ENCODE peak calls at places on chromosome X, in five cellular contexts. U is pancreas, J is mammary epithelial cell, Y is uterus, Q is fibroblast of lung. G is an unnamed sample.

GRCh38 chrX:116490091-116490490 is 27.3 kb upstream of the CT83 start:
- DNase-seq in U (no peak), J (no peak), Y (no peak), Q (peak; percentile 2), G (no peak)

GRCh38 chrX:318068-318738 is 393 bp downstream of the GTPBP6 start:
- DNase-seq in U (peak; percentile 99), J (peak; percentile 98), Y (peak; percentile 99), Q (peak; percentile 98), G (peak; percentile 98)

GRCh38 chrX:141662781-141663180 is 35.8 kb downstream of the SPANXD start:
- DNase-seq in U (no peak), J (no peak), Y (no peak), Q (peak; percentile 25), G (no peak)

GRCh38 chrX:53234484-53234883 is 9.5 kb upstream of the KDM5C start:
- DNase-seq in U (no peak), J (no peak), Y (no peak), Q (no peak), G (no peak)

GRCh38 chrX:47145408-47146120 is 543 bp downstream of the RBM10 start:
- DNase-seq in U (no peak), J (no peak), Y (peak; percentile 27), Q (peak; percentile 14), G (no peak)

GRCh38 chrX:47208108-47208507 is 10.4 kb upstream of the CDK16 start:
- DNase-seq in U (no peak), J (no peak), Y (no peak), Q (no peak), G (no peak)

GRCh38 chrX:41912922-41913321 is 10.4 kb downstream of the CASK start:
- DNase-seq in U (no peak), J (peak; percentile 25), Y (no peak), Q (no peak), G (no peak)

GRCh38 chrX:110806145-110806544 is 10.5 kb upstream of the CHRDL1 start:
- DNase-seq in U (no peak), J (peak; percentile 28), Y (no peak), Q (peak; percentile 0), G (no peak)

GRCh38 chrX:1464282-1465131 is 11.8 kb upstream of the ASMTL start:
- DNase-seq in U (no peak), J (no peak), Y (no peak), Q (no peak), G (peak; percentile 65)

GRCh38 chrX:108268434-108269080 is 169.7 kb downstream of the COL4A6 start:
- DNase-seq in U (no peak), J (peak; percentile 54), Y (no peak), Q (peak; percentile 12), G (no peak)

GRCh38 chrX:100447563-100448397 is 37.7 kb upstream of the PCDH19 start:
- DNase-seq in U (peak; percentile 3), J (peak; percentile 2), Y (peak; percentile 17), Q (peak; percentile 11), G (no peak)

GRCh38 chrX:74242050-74242449 is 61.9 kb upstream of the ZCCHC13 start:
- DNase-seq in U (no peak), J (peak; percentile 45), Y (no peak), Q (peak; percentile 39), G (no peak)

GRCh38 chrX:11351375-11352295 is 58.4 kb downstream of the AMELX start:
- DNase-seq in U (no peak), J (peak; percentile 9), Y (peak; percentile 61), Q (peak; percentile 91), G (peak; percentile 76)

GRCh38 chrX:31551913-31552312 is 480.1 kb upstream of the FTHL17 start:
- DNase-seq in U (no peak), J (no peak), Y (no peak), Q (peak; percentile 42), G (no peak)

GRCh38 chrX:83319023-83319422 is 189.1 kb upstream of the POU3F4 start:
- DNase-seq in U (no peak), J (no peak), Y (no peak), Q (no peak), G (no peak)

GRCh38 chrX:140756948-140757347 is 47.4 kb downstream of the LINC00632 start:
- DNase-seq in U (peak; percentile 7), J (no peak), Y (no peak), Q (no peak), G (no peak)

GRCh38 chrX:4320436-4320947 is 607.0 kb upstream of the PRKX start:
- DNase-seq in U (no peak), J (no peak), Y (no peak), Q (no peak), G (no peak)

GRCh38 chrX:63561425-63561824 is 210.3 kb upstream of the SPIN4 start:
- DNase-seq in U (no peak), J (no peak), Y (no peak), Q (no peak), G (no peak)

GRCh38 chrX:15525664-15526416 is 25.2 kb downstream of the BMX start:
- DNase-seq in U (no peak), J (peak; percentile 39), Y (no peak), Q (no peak), G (no peak)

GRCh38 chrX:21838937-21839333 is 482 bp upstream of the MBTPS2 start:
- DNase-seq in U (no peak), J (no peak), Y (no peak), Q (peak; percentile 68), G (no peak)

GRCh38 chrX:41275661-41276609 is 58.0 kb upstream of the DDX3X start:
- DNase-seq in U (peak; percentile 51), J (peak; percentile 17), Y (peak; percentile 61), Q (peak; percentile 73), G (no peak)

GRCh38 chrX:140701480-140701879 is 8.1 kb upstream of the LINC00632 start:
- DNase-seq in U (no peak), J (no peak), Y (no peak), Q (peak; percentile 64), G (no peak)

GRCh38 chrX:46687619-46688018 is 71.3 kb downstream of the SLC9A7 start:
- DNase-seq in U (no peak), J (peak; percentile 27), Y (no peak), Q (peak; percentile 37), G (no peak)

DNA sequence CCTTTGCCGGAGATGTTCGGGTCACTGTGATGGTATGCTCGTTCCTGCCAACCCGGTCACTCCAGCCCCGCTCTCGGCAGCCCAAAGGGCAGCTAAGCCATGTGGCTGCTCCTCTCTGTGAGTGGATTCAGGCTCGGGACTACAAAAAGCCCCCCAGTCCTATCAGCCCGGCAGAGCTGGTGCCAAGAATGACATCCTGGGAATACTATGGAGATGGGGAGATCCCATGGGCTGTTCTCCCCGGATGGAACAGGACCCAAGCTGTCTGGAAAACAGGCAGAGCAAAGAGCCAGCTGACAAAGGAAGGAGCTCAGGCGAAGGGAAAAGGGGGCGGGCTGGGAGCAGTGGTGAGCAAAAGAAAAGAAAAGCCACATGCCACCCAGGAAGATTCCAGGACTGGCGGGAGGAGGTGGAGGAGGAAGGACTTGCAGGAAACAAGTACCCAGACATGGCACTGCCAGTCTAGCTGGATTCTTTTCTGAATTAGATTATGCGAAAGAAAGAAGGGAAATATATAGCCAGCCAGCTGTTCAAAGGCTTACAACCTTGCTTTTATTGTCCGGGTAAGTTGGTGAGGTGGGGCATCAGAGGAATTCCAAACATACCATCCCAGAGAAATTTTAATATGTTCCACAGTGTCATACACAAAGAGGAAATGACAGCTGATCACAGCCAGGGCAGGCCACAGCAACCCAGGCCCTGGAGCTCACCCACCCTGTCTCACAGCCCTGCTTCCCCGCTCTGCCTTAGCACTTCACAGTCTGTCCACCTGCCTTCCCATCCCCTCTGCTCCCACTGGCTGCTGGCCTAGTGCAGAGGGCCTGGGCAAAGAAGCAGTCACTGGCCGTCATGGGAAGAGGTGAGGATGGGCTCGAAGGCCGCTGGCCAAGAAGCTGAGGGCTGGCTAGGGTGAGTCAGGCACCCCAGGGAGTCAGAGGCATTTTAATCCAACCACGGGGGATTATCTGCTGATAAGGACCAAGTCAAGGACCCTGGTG is 3.4 kb downstream of the NDP start:
- DNase-seq in U (no peak), J (no peak), Y (peak; percentile 39), Q (no peak), G (no peak)
- TF ChIP-seq CTCF in U (no peak), J (no peak), Y (no peak), Q (no peak), G (no peak)

DNA sequence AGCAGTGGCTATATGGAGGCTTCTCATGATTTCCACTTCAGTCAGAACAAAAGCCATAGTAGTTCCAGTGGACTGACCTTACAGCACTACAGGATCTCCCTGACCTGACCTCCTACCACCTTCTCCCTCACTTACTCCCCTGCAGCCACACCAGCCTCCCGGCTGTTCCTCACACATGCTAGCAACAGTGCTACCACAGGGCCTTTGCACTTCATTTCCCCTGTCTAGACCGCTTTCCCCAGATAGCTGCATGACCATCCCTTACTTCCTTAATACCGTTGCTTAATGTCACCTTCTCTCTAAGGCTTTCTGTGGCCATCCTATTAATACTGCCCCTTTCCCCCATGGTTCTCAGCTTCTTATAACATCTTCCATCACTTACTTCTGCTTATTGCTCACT is 13.1 kb downstream of the GPKOW start:
- DNase-seq in U (no peak), J (no peak), Y (no peak), Q (no peak), G (no peak)
- H3K27ac ChIP-seq in U (no peak overlapping the region), J (no peak overlapping the region), Y (no peak overlapping the region), Q (no peak overlapping the region), G (no peak overlapping the region)

DNA sequence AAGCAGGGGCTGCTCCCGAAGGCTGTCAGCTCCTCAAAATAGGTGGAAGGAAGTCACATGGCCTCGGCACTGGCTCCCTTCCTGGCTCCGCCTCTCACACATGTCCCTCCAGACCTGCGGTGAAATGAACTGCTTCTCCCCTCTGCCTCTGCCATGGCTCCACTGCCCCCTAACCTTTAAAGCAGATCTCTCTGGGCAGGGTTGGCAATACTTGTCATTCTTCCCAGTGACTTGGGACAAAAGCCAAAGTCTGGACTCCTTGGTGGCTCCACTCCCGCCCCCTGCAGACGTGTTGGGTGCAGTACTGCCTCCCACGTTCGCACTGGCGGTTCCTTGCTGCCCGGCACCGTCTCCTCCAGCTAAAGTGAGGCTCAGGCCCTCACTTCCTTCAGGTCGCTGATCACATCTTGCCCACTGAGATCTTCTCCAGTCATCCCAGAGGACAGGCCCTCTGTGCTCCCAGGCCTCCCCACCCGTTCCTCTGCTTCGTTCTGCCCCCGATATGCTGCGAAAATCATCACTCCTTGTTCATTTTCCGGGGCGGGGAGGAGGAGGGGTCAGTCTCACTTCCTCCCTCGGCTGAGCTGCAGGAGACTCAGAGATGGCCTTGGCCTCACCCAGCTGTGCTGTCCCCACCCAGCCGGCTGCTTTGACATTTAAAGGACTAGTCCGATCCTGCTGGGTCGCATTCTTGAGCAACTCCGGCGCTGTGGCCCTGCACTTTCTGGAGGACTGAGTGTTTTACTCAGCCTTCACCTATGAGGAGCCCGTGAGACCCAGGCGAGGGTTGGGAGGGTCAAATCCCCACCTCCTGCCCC is 97.4 kb downstream of the PHKA2 start:
- DNase-seq in U (peak; percentile 53), J (peak; percentile 45), Y (peak; percentile 76), Q (peak; percentile 72), G (peak; percentile 89)
- H3K4me3 ChIP-seq in U (peak overlapping the region; percentile 31), J (peak overlapping the region; percentile 45), Y (peak overlapping the region; percentile 19), Q (peak overlapping the region; percentile 33), G (peak overlapping the region; percentile 58)

DNA sequence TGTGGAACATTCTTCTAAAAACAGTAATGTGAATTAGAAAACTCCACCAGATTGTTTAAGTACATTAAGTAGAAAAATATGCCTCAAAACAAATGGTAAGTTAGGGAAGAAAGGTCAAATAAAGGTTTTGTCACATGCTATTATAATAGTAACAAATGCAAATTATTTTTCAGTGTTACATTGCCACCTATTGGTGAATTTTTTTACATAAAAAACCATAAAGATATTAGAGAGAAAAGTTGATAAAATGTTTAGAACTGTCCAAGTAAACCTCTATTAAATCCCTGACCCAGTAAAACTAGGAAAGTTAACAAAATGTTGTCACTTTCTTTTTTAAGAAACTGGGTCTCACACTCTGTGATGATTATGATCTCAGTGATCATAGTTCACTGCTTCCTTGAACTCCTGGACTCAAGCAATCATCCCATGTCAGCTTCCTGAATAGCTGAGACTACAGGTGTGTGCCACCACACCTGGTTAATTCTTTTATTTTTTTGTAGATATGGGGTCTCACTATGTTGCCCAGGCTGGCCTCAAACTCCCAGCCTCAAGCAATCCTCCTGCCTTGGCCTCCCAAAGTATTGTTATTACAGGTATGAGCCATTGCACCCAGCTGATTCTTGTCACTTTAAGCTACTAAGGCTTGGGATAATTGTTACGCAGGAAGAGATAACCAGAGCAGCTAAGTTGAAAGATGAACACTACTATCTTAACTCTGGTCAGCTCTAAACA is 157.6 kb downstream of the ATRX start:
- DNase-seq in U (no peak), J (no peak), Y (no peak), Q (peak; percentile 16), G (no peak)
- TF ChIP-seq CTCF in U (no peak), J (peak; percentile 11), Y (no peak), Q (no peak), G (no peak)

G was measured in coronary artery.